ENCODE peak calls at places on chromosomes 1 and 21, in seven cellular contexts. C is body of pancreas, D is IMR-90, L is Peyer's patch, Y is thyroid gland, G is heart left ventricle, J is uterus. I is an unnamed sample.

GRCh38 chr1:29601021-29601420 is 364.7 kb downstream of the PTPRU start:
- DNase-seq in L (no peak), G (no peak), D (no peak), Y (no peak), C (no peak), J (no peak), I (no peak)

GRCh38 chr1:53165408-53165961 is 23.0 kb upstream of the SLC1A7 start:
- DNase-seq in J (no peak), G (no peak), D (no peak), C (no peak), L (peak; percentile 59), Y (no peak), I (no peak)

GRCh38 chr1:180571832-180572636 is 13.3 kb downstream of the OVAAL start:
- DNase-seq in D (peak; percentile 50), Y (no peak), L (no peak), G (no peak), J (no peak), C (no peak), I (no peak)

GRCh38 chr1:44571712-44572571 is 102.3 kb downstream of the TMEM53 start:
- DNase-seq in J (no peak), C (peak; percentile 10), G (no peak), D (no peak), L (peak; percentile 55), Y (no peak), I (peak; percentile 18)

GRCh38 chr1:8571200-8571984 is 246.0 kb downstream of the RERE start:
- DNase-seq in D (peak; percentile 69), Y (no peak), G (no peak), C (peak; percentile 51), J (no peak), L (no peak), I (no peak)

GRCh38 chr1:90411155-90411554 is 305.9 kb downstream of the BARHL2 start:
- DNase-seq in D (no peak), G (no peak), J (no peak), C (no peak), L (no peak), Y (no peak), I (no peak)

GRCh38 chr1:118253310-118253903 is 68.4 kb upstream of the SPAG17 start:
- DNase-seq in C (no peak), J (no peak), L (no peak), G (no peak), D (no peak), Y (no peak), I (no peak)

GRCh38 chr1:201025571-201026002 is 2.1 kb upstream of the KIF21B start:
- DNase-seq in L (no peak), Y (no peak), C (no peak), G (no peak), D (peak; percentile 79), J (no peak), I (no peak)

GRCh38 chr1:163406787-163407186 is 85.0 kb downstream of the NUF2 start:
- DNase-seq in D (no peak), J (no peak), G (peak; percentile 10), C (no peak), L (no peak), Y (no peak), I (no peak)

GRCh38 chr1:45246760-45247159 is 40.4 kb upstream of the ZSWIM5 start:
- DNase-seq in L (no peak), G (no peak), J (no peak), D (peak; percentile 91), C (no peak), Y (no peak), I (peak; percentile 53)

GRCh38 chr1:178238722-178239510 is 145.0 kb downstream of the RASAL2 start:
- DNase-seq in D (peak; percentile 98), L (no peak), G (no peak), Y (no peak), C (no peak), J (no peak), I (no peak)

GRCh38 chr1:29259802-29260441 is 23.6 kb downstream of the PTPRU start:
- DNase-seq in L (peak; percentile 58), G (peak; percentile 45), C (peak; percentile 54), J (peak; percentile 46), D (no peak), Y (peak; percentile 52), I (peak; percentile 53)

GRCh38 chr1:161177936-161178244 is 583 bp upstream of the B4GALT3 start:
- DNase-seq in D (no peak), Y (no peak), L (no peak), J (no peak), G (no peak), C (no peak), I (no peak)

GRCh38 chr1:240030236-240030635 is 61.4 kb upstream of the FMN2 start:
- DNase-seq in C (no peak), G (no peak), D (peak; percentile 50), L (no peak), Y (no peak), J (no peak), I (no peak)

GRCh38 chr1:153945131-153945794 is 1.3 kb downstream of the DENND4B start:
- DNase-seq in L (peak; percentile 89), G (peak; percentile 76), D (peak; percentile 46), Y (peak; percentile 47), J (no peak), C (peak; percentile 30), I (peak; percentile 50)

GRCh38 chr1:38539931-38540330 is 319.6 kb downstream of the RRAGC start:
- DNase-seq in G (no peak), C (no peak), J (no peak), Y (no peak), L (no peak), D (no peak), I (no peak)

GRCh38 chr1:212450331-212450881 is 17.7 kb downstream of the NENF start:
- DNase-seq in J (no peak), G (peak; percentile 55), L (no peak), Y (peak; percentile 14), C (no peak), D (no peak), I (no peak)

GRCh38 chr1:86409416-86410021 is 13.4 kb upstream of the ODF2L start:
- DNase-seq in C (no peak), Y (no peak), L (peak; percentile 62), G (no peak), D (no peak), J (no peak), I (no peak)

GRCh38 chr1:115883240-115883639 is 42.3 kb upstream of the NHLH2 start:
- DNase-seq in D (no peak), J (no peak), L (no peak), G (no peak), C (no peak), Y (no peak), I (no peak)

GRCh38 chr1:74673351-74674111 is at the start of gene ERICH3:
- DNase-seq in G (no peak), Y (peak; percentile 8), C (peak; percentile 10), D (no peak), L (no peak), J (peak; percentile 22), I (peak; percentile 15)

GRCh38 chr21:41894922-41895557 is 15.9 kb upstream of the PRDM15 start:
- DNase-seq in C (no peak), L (no peak), Y (no peak), J (no peak), G (no peak), D (peak; percentile 91), I (no peak)

GRCh38 chr1:226365831-226366231 is 42.1 kb downstream of the PARP1 start:
- DNase-seq in Y (peak; percentile 52), J (no peak), G (no peak), C (no peak), L (no peak), D (peak; percentile 86), I (no peak)

GRCh38 chr1:3482590-3482899 is 28.1 kb downstream of the ARHGEF16 start:
- DNase-seq in L (no peak), C (no peak), D (no peak), Y (no peak), J (no peak), G (no peak), I (no peak)
- TF ChIP-seq CTCF in L (no peak), C (no peak), D (no peak), Y (no peak), J (no peak), G (no peak), I (no peak)

DNA sequence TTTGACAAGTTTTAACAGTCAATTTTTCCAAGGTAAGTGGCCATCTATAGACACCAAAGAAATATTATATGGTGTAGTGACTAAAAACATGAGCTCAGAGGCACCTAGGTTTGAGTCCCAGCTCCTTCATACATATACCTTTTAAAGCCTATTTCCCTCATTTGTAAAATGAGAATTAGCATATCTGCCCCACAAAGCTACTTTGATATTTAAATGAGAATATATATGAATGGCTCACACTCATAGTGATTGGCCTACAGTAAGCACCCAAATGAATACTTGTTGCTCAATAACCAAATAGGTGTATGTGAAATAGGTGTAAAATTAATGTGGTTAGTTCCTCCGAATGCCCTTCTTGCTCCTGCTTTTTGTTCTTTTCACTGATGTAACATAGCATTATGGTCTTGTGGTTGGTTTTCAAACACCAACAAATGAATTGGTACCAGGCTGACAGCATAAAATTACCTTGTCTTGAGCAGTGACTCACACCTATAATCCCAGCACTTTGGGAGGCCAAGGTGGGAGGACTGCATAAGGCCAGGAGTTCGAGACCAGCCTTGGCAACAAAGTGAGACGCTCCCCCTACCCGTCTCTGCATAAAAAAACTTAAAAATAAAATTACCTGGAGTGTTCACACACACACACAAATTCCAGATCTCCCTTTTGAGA is 25.3 kb downstream of the CNIH4 start:
- DNase-seq in C (no peak), L (no peak), G (no peak), Y (no peak), J (no peak), D (no peak), I (no peak)
- TF ChIP-seq POLR2A in C (no peak), L (no peak), G (no peak), Y (no peak), J (no peak), D (no peak), I (no peak)

DNA sequence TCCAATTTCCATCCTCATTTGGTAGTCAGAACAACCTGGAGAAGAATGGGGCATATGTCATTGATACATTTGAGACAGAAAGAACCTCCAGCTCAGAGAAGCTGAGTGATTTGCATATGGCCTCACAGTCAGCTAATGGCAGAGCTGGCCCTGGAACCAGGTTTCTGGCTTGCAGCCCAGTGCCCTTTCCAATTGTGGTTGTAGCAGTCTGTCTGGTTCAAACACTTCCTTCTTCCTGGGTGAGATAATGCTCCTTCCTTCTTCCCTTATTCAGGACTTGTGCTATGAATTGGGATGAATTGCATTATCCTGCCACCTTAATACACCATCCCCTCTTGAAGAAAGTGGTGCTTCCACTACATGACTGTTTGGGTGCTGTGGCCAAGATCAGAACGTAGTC is 24.2 kb downstream of the SLC5A9 start:
- DNase-seq in G (no peak), L (peak; percentile 87), D (no peak), C (peak; percentile 71), J (no peak), Y (peak; percentile 37), I (peak; percentile 82)
- H3K27ac ChIP-seq in G (no peak overlapping the region), L (no peak overlapping the region), D (no peak overlapping the region), C (peak overlapping the region; percentile 14), J (no peak overlapping the region), Y (no peak overlapping the region), I (no peak overlapping the region)

GRCh38 chr1:46749403-46749802 is 30.5 kb upstream of the EFCAB14 start:
- DNase-seq in Y (no peak), G (no peak), L (no peak), J (no peak), C (no peak), D (no peak), I (no peak)

GRCh38 chr1:46742069-46742468 is 23.2 kb upstream of the EFCAB14 start:
- DNase-seq in L (no peak), C (no peak), J (no peak), D (no peak), Y (no peak), G (no peak), I (no peak)

GRCh38 chr1:46749921-46750404 is 31.0 kb upstream of the EFCAB14 start:
- DNase-seq in J (no peak), C (no peak), L (peak; percentile 54), Y (peak; percentile 27), G (no peak), D (no peak), I (no peak)

GRCh38 chr1:46747683-46748288 is 28.9 kb upstream of the EFCAB14 start:
- DNase-seq in C (peak; percentile 52), Y (peak; percentile 70), L (peak; percentile 58), G (peak; percentile 21), J (no peak), D (peak; percentile 55), I (peak; percentile 40)
- TF ChIP-seq CTCF in C (peak; percentile 64), Y (peak; percentile 87), L (no peak), G (peak; percentile 64), J (peak; percentile 32), D (peak; percentile 55), I (peak; percentile 70)

I was measured in adrenal gland.